ENCODE peak calls at places on chromosomes 16 and 17, in four cellular contexts. K is body of pancreas, P is ovary, W is gastrocnemius medialis. T is an unnamed sample.

GRCh38 chr16:77993586-77993985 is 28.8 kb upstream of the CLEC3A start:
- DNase-seq in P (no peak), W (no peak), K (no peak), T (no peak)

GRCh38 chr17:16419074-16419928 is 3.9 kb downstream of the TRPV2 start:
- DNase-seq in W (no peak), K (peak), P (no peak), T (no peak)

GRCh38 chr16:12507366-12507765 is 296.3 kb downstream of the CPPED1 start:
- DNase-seq in W (no peak), P (no peak), K (no peak), T (no peak)

GRCh38 chr16:50778284-50779163 is 36.6 kb downstream of the CYLD start:
- DNase-seq in K (no peak), W (no peak), P (no peak), T (no peak)

GRCh38 chr16:80058236-80058635 is 457.7 kb upstream of the MAF start:
- DNase-seq in K (peak), W (peak), P (peak), T (no peak)

GRCh38 chr16:58025351-58026138 is at the start of gene MMP15:
- DNase-seq in P (peak), W (peak), K (peak), T (peak)

GRCh38 chr17:4161179-4161559 is 18.2 kb downstream of the CYB5D2 start:
- DNase-seq in K (peak), W (peak), P (no peak), T (no peak)

GRCh38 chr17:37430051-37430591 is 23.4 kb downstream of the TADA2A start:
- DNase-seq in W (no peak), P (no peak), K (no peak), T (no peak)

GRCh38 chr17:77959216-77959925 is 868 bp downstream of the TNRC6C start:
- DNase-seq in K (no peak), W (no peak), P (peak), T (peak)

GRCh38 chr16:55443434-55443833 is 35.6 kb upstream of the MMP2 start:
- DNase-seq in P (no peak), W (no peak), K (no peak), T (no peak)

GRCh38 chr17:80872011-80872929 is 119.4 kb upstream of the CHMP6 start:
- DNase-seq in P (peak), W (no peak), K (no peak), T (no peak)

GRCh38 chr17:3759597-3760216 is 36.0 kb downstream of the HASPIN start:
- DNase-seq in K (no peak), P (no peak), W (no peak), T (no peak)

GRCh38 chr16:29765167-29766032 is 12.7 kb upstream of the ZG16 start:
- DNase-seq in W (no peak), P (no peak), K (peak), T (no peak)

GRCh38 chr16:16131204-16131603 is 92.1 kb downstream of the ABCC6 start:
- DNase-seq in W (no peak), K (no peak), P (no peak), T (no peak)

GRCh38 chr17:78431692-78431958 is 53.2 kb downstream of the PGS1 start:
- DNase-seq in W (no peak), K (no peak), P (no peak), T (no peak)

GRCh38 chr17:77834170-77835115 is 124.1 kb upstream of the TNRC6C start:
- DNase-seq in K (peak), W (peak), P (peak), T (peak)

GRCh38 chr17:72412650-72413076 is 291.8 kb downstream of the SOX9 start:
- DNase-seq in W (no peak), K (no peak), P (no peak), T (no peak)

GRCh38 chr16:74438492-74438979 is 17.3 kb upstream of the CLEC18B start:
- DNase-seq in W (no peak), P (no peak), K (no peak), T (no peak)

GRCh38 chr17:58002558-58002957 is 4.5 kb downstream of the SRSF1 start:
- DNase-seq in W (no peak), K (no peak), P (no peak), T (no peak)

GRCh38 chr17:28807925-28808641 is 34.5 kb downstream of the FAM222B start:
- DNase-seq in W (peak), P (no peak), K (peak), T (no peak)
- TF ChIP-seq CTCF in W (no peak), P (no peak), K (no peak), T (no peak)

GRCh38 chr17:50079334-50080095 is 15.6 kb upstream of the PDK2 start:
- DNase-seq in K (peak), P (no peak), W (no peak), T (no peak)
- TF ChIP-seq CTCF in K (no peak), P (no peak), W (peak), T (no peak)

GRCh38 chr16:49452568-49452967 is 79.0 kb downstream of the C16orf78 start:
- DNase-seq in K (peak), W (no peak), P (no peak), T (no peak)

GRCh38 chr16:49454426-49455180 is 81.0 kb downstream of the C16orf78 start:
- DNase-seq in K (no peak), W (no peak), P (no peak), T (no peak)

GRCh38 chr16:49455181-49455990 is 81.8 kb downstream of the C16orf78 start:
- DNase-seq in W (no peak), P (no peak), K (no peak), T (no peak)

GRCh38 chr16:49453001-49453400 is 79.4 kb downstream of the C16orf78 start:
- DNase-seq in W (no peak), K (peak), P (no peak), T (no peak)

GRCh38 chr16:49453983-49454382 is 80.4 kb downstream of the C16orf78 start:
- DNase-seq in P (no peak), K (no peak), W (no peak), T (no peak)
- TF ChIP-seq CTCF in P (no peak), K (no peak), W (no peak), T (no peak)

GRCh38 chr17:62303476-62303875 is 76.9 kb upstream of the EFCAB3 start:
- DNase-seq in K (no peak), P (no peak), W (no peak), T (no peak)

DNA sequence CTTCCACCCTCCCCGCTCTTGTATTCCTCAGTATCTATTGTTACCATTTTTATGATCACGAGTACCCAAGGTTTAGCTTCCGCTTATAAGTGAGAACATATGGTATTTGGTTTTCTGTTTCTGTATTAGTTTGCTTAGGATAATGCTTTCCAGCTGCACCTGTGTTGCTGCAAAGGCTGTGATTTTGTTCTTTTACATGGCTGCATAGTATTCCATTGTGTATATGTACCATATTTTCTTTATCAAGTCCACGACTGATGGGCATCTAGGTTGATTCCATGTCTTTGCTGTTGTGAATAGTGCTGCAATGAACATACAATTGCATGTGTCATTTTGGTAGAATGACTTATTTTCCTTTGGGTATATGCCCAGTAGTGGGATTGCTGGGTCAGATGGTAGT is 79.7 kb upstream of the EFCAB3 start:
- DNase-seq in P (no peak), W (no peak), K (no peak), T (no peak)
- TF ChIP-seq CTCF in P (no peak), W (no peak), K (no peak), T (no peak)

DNA sequence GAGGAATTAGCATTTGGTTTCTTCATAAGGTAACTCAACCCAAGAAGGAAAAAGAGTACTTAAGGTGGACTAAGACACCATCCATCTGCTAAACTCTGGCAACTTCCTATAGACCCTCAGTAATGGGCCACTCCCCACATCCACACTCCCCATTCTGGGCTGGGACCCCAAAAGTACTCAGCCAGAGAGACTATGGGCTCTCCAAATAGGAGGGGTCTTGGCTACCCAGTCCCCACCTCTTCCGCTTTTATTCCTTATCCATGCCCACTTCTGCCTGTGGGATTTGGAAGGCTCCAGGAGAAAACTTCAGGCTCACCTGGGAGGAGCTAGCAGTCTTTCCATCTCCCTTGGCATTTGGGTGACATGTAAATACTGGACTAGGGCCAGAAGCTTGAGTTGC is 164.5 kb upstream of the CCL2 start:
- DNase-seq in K (no peak), P (no peak), W (no peak), T (no peak)
- TF ChIP-seq CTCF in K (no peak), P (no peak), W (no peak), T (no peak)

DNA sequence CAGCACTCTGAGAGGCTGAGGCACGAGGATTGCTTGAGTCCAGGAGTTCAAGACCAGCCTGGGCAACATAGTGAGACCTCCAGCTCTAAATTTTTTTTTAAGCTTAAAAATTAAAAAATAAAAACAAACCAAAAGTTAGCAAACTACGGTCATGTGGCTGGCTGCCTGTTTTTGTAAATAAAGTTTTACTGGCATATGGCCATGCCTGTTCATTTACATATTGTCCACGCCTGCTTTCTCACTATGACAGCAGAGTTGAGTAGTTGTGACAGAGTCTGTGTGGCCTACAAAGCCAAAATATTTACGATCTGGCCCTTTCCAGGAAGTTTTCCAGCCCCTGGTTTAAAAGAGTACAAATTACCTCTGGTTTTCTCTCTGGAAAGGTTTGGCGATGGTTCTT is 3.3 kb downstream of the SLX4 start:
- DNase-seq in P (no peak), K (no peak), W (no peak), T (no peak)
- TF ChIP-seq CTCF in P (no peak), K (no peak), W (no peak), T (no peak)

DNA sequence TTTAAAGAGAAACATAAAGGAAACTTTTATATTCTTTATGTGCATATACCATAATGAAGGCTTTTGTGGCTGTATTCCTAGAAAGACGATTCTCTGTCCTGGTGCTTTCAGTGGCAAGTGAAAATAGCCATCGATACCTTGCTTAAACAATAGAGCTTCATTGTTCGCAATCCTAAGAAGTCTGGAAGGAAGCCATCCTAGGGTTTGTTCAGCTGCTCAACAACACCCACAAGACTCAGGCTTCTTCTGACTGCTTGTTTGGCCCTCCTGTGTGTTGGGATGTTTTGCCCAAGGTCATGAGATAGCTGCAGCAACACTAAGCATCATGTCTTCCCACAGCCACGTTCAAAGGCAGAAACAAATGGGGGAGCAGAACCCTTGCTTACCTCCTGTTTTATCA is 36.1 kb upstream of the COX10 start:
- DNase-seq in W (no peak), P (no peak), K (peak), T (no peak)
- TF ChIP-seq CTCF in W (no peak), P (no peak), K (no peak), T (no peak)

GRCh38 chr17:8888704-8889302 is 21.3 kb upstream of the PIK3R6 start:
- DNase-seq in P (no peak), W (no peak), K (no peak), T (no peak)

GRCh38 chr17:8889458-8890210 is 22.2 kb upstream of the PIK3R6 start:
- DNase-seq in K (no peak), P (no peak), W (no peak), T (no peak)

GRCh38 chr17:8885968-8886674 is 18.6 kb upstream of the PIK3R6 start:
- DNase-seq in P (no peak), W (no peak), K (no peak), T (no peak)

GRCh38 chr17:8890671-8891070 is 23.2 kb upstream of the PIK3R6 start:
- DNase-seq in K (no peak), W (no peak), P (no peak), T (no peak)

DNA sequence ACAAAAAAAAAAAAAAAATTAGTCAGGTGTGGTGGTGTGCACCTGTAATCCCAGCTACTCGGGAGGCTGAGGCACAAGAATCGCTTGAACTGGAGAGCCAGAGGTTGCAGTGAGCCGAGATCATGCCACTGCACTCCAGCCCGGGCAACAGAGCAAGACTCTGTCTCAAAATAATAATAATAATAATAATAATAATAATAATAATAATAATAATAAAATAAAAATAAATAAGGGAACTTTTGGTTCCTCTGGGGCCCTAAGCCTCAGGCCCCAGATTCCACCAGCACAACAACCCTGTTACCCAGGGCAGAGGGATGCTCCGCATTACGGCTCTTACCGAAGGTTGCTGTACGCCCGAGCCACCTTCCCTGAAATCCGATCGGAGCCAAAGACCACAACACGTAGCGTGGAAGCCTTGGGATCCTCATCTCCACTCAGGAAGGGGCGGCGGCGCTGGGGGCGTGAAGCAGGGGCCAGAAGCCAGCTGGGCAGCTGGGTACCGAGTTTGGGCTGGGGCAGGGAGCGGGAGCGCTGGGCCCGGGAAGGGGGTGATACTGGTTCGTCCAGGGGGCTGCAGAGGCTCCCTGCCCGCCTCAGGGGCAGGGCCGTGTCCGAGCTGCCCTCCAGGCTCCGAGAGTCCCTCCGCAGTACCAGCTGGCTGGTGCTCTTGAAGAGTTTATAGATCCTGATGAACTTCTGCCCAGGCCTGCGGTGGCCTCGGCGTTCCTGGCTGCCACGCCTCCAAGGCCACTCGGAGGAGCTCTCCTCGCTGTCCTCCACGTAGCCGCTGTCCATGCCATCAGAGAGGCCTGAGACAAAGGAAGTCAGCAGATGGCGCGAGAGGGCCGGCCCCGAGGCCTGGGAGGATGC is 20.6 kb upstream of the PIK3R6 start:
- DNase-seq in W (no peak), P (peak), K (no peak), T (no peak)
- TF ChIP-seq CTCF in W (no peak), P (no peak), K (no peak), T (no peak)

GRCh38 chr16:66592241-66592640 is 12.3 kb upstream of the CMTM3 start:
- DNase-seq in P (no peak), W (no peak), K (no peak), T (no peak)

GRCh38 chr16:66591018-66591417 is 11.8 kb downstream of the CMTM2 start:
- DNase-seq in W (no peak), P (no peak), K (no peak), T (no peak)

GRCh38 chr16:66590322-66590721 is 11.1 kb downstream of the CMTM2 start:
- DNase-seq in W (no peak), K (no peak), P (no peak), T (no peak)

GRCh38 chr16:66594739-66595138 is 9.8 kb upstream of the CMTM3 start:
- DNase-seq in K (no peak), P (no peak), W (no peak), T (no peak)

GRCh38 chr16:66592814-66593213 is 11.7 kb upstream of the CMTM3 start:
- DNase-seq in P (no peak), W (no peak), K (no peak), T (no peak)
- TF ChIP-seq CTCF in P (no peak), W (no peak), K (no peak), T (no peak)

GRCh38 chr17:17951524-17951923 is 20.7 kb downstream of the TOM1L2 start:
- DNase-seq in K (no peak), P (no peak), W (no peak), T (no peak)

GRCh38 chr17:17950347-17950746 is 21.9 kb downstream of the TOM1L2 start:
- DNase-seq in P (no peak), W (no peak), K (no peak), T (no peak)

GRCh38 chr17:17952691-17953090 is 19.5 kb downstream of the TOM1L2 start:
- DNase-seq in W (no peak), K (no peak), P (no peak), T (no peak)

GRCh38 chr17:17947966-17948365 is 24.2 kb downstream of the TOM1L2 start:
- DNase-seq in K (no peak), W (no peak), P (no peak), T (no peak)

DNA sequence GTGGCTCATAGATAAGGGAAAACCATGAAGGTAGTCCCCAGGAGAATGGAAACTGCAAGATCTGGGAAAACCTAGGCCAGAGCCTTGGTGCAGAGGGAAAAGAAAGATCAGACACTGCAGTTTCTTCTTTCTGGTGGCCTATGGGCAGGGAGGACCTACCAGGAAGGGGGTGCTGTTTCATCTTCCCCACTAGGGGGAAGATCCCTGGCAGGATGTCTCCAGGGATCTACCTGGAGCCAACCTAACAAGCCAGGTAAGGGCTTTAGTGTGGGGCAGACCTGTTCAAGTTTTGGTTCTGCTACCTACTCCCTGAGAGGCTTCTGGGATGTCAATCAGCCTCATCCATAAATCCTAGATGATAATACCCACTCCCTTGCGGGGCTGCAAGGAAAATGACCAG is 21.4 kb downstream of the TOM1L2 start:
- DNase-seq in P (no peak), K (no peak), W (no peak), T (no peak)
- TF ChIP-seq CTCF in P (no peak), K (no peak), W (no peak), T (no peak)